ENCODE peak calls at places on chromosomes 2 and 18, in five cellular contexts. One of them, this sample, is unnamed.

GRCh38 chr2:191976436-191976835 is 129.5 kb upstream of the CAVIN2 start:
- DNase-seq in H1: no peak
- DNase-seq in SK-N-SH: no peak
- DNase-seq in GM12878: no peak
- DNase-seq in K562: no peak
- DNase-seq in this sample: no peak

GRCh38 chr2:215677466-215677865 is 241.6 kb upstream of the FN1 start:
- DNase-seq in H1: no peak
- DNase-seq in SK-N-SH: no peak
- DNase-seq in GM12878: no peak
- DNase-seq in K562: no peak
- DNase-seq in this sample: no peak

GRCh38 chr2:182949052-182949451 is 82.6 kb upstream of the FRZB start:
- DNase-seq in H1: no peak
- DNase-seq in SK-N-SH: no peak
- DNase-seq in GM12878: no peak
- DNase-seq in K562: no peak
- DNase-seq in this sample: no peak

GRCh38 chr2:216516730-216517350 is 18.2 kb downstream of the RPL37A start:
- DNase-seq in H1: no peak
- DNase-seq in SK-N-SH: peak; percentile 63
- DNase-seq in GM12878: no peak
- DNase-seq in K562: peak; percentile 49
- DNase-seq in this sample: peak; percentile 62

GRCh38 chr2:197416268-197416667 is 18.6 kb downstream of the SF3B1 start:
- DNase-seq in H1: no peak
- DNase-seq in SK-N-SH: no peak
- DNase-seq in GM12878: no peak
- DNase-seq in K562: no peak
- DNase-seq in this sample: no peak

GRCh38 chr2:172083725-172084483 is 1.4 kb upstream of the DLX1 start:
- DNase-seq in H1: peak; percentile 72
- DNase-seq in SK-N-SH: peak; percentile 30
- DNase-seq in GM12878: no peak
- DNase-seq in K562: peak; percentile 76
- DNase-seq in this sample: no peak

GRCh38 chr18:13455960-13456471 is 237.5 kb downstream of the LDLRAD4 start:
- DNase-seq in H1: no peak
- DNase-seq in SK-N-SH: no peak
- DNase-seq in GM12878: peak; percentile 32
- DNase-seq in K562: no peak
- DNase-seq in this sample: no peak

GRCh38 chr2:217402622-217403383 is 542.9 kb upstream of the TNP1 start:
- DNase-seq in H1: no peak
- DNase-seq in SK-N-SH: no peak
- DNase-seq in GM12878: no peak
- DNase-seq in K562: no peak
- DNase-seq in this sample: no peak

GRCh38 chr2:219514196-219514761 is at the start of gene ASIC4:
- DNase-seq in H1: no peak
- DNase-seq in SK-N-SH: peak; percentile 86
- DNase-seq in GM12878: no peak
- DNase-seq in K562: peak; percentile 77
- DNase-seq in this sample: no peak

GRCh38 chr18:48749768-48750167 is 201.0 kb downstream of the SMAD7 start:
- DNase-seq in H1: no peak
- DNase-seq in SK-N-SH: no peak
- DNase-seq in GM12878: no peak
- DNase-seq in K562: no peak
- DNase-seq in this sample: no peak

GRCh38 chr2:72926368-72926767 is 9.0 kb downstream of the EMX1 start:
- DNase-seq in H1: no peak
- DNase-seq in SK-N-SH: no peak
- DNase-seq in GM12878: no peak
- DNase-seq in K562: no peak
- DNase-seq in this sample: no peak

GRCh38 chr2:116435648-116436047 is 1378.8 kb upstream of the DDX18 start:
- DNase-seq in H1: no peak
- DNase-seq in SK-N-SH: no peak
- DNase-seq in GM12878: no peak
- DNase-seq in K562: no peak
- DNase-seq in this sample: no peak

GRCh38 chr2:233546774-233547173 is 19.8 kb downstream of the USP40 start:
- DNase-seq in H1: no peak
- DNase-seq in SK-N-SH: no peak
- DNase-seq in GM12878: no peak
- DNase-seq in K562: no peak
- DNase-seq in this sample: no peak

GRCh38 chr18:939167-939566 is 34.5 kb downstream of the ADCYAP1 start:
- DNase-seq in H1: no peak
- DNase-seq in SK-N-SH: no peak
- DNase-seq in GM12878: no peak
- DNase-seq in K562: no peak
- DNase-seq in this sample: no peak

GRCh38 chr18:3402962-3403585 is 46.9 kb upstream of the TGIF1 start:
- DNase-seq in H1: no peak
- DNase-seq in SK-N-SH: peak; percentile 28
- DNase-seq in GM12878: no peak
- DNase-seq in K562: no peak
- DNase-seq in this sample: no peak

GRCh38 chr2:229230911-229231310 is 40.2 kb downstream of the PID1 start:
- DNase-seq in H1: no peak
- DNase-seq in SK-N-SH: no peak
- DNase-seq in GM12878: no peak
- DNase-seq in K562: no peak
- DNase-seq in this sample: no peak

GRCh38 chr18:72197598-72197997 is 346.5 kb downstream of the CBLN2 start:
- DNase-seq in H1: no peak
- DNase-seq in SK-N-SH: no peak
- DNase-seq in GM12878: no peak
- DNase-seq in K562: no peak
- DNase-seq in this sample: no peak

GRCh38 chr2:175156534-175156933 is 11.5 kb downstream of the ATF2 start:
- DNase-seq in H1: no peak
- DNase-seq in SK-N-SH: no peak
- DNase-seq in GM12878: no peak
- DNase-seq in K562: no peak
- DNase-seq in this sample: no peak

DNA sequence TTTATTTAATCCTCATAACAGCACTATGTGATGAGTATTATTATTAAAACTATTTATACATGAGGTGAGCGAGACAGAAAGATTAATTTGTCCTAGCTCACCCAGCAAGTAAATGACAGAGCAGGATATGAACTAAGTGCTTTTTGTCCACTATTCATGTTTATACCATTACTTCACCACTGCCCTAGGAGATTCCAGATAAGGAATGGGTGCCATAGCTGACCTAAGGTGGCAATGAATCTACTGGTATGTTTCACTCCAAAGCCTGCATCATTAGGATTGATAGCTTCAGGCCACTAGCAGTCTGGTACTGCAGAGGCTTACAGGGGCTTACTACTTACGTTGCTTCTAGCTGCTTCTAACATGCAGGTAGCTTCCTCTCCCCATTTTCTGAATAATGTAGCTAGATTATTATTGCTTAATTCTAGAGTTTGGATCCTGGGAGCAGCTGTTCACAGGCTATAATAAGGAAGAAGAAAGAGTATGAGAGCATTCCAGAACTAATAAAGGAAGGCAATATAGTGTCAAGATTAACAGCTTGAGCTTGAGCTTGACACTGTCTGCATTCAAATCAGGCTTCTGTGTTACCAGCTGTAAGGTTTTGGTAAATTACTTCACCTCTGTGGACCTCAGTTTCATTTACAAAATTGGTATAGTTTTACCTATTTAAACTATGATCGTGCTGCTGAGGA is 153.7 kb downstream of the GALNT3 start:
- DNase-seq in H1: no peak
- DNase-seq in SK-N-SH: no peak
- DNase-seq in GM12878: no peak
- DNase-seq in K562: no peak
- DNase-seq in this sample: no peak
- H3K4me2 ChIP-seq in H1: no peak overlapping the region
- H3K4me2 ChIP-seq in SK-N-SH: no peak overlapping the region
- H3K4me2 ChIP-seq in GM12878: no peak overlapping the region
- H3K4me2 ChIP-seq in K562: no peak overlapping the region
- H3K4me2 ChIP-seq in this sample: no peak overlapping the region

DNA sequence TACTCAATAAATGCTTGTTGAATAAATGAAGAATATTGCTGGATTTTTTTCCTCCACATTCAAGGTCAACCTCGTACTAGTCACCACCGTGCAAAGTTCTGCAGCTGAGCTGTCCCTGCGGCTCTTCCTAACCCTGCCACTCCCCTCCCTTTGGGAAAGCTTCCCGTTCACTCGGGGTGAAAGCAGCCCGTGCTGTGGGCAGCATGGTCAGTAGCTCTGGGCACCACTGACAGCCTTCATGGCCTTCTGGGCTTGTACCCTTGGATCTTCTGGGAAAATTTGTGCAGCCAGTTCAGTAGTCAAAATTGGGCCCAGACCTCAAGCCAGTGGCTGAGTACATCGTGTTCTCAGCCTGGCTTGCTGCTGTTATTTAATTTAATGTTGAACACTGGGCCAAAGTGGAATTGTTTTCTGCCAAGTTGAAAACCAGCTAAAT is 469.2 kb upstream of the RAB12 start:
- DNase-seq in H1: no peak
- DNase-seq in SK-N-SH: no peak
- DNase-seq in GM12878: no peak
- DNase-seq in K562: no peak
- DNase-seq in this sample: no peak
- TF ChIP-seq CHD2 in H1: no peak
- TF ChIP-seq CHD2 in SK-N-SH: no peak
- TF ChIP-seq CHD2 in GM12878: no peak
- TF ChIP-seq CHD2 in K562: no peak
- TF ChIP-seq CHD2 in this sample: no peak

DNA sequence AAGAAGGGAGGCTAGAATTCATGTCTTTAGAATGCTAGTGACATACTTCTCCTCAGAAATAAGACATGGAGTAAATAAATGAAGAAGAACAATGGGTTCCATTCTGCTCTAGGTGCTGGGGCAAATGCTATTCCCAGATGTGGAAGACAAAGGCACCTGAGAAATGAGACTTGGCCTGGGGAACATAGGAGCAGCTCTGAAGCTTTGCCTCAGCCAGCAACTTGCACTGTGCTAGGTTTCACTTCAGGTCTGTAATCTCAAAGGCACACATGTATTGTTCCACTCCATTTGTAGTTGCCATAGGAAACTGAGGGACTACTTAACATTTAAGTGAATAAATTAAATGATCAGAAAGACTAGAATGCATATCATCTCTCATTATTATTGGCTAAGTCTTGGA is 538.9 kb upstream of the REG3G start:
- DNase-seq in H1: no peak
- DNase-seq in SK-N-SH: no peak
- DNase-seq in GM12878: no peak
- DNase-seq in K562: no peak
- DNase-seq in this sample: no peak
- H3K4me2 ChIP-seq in H1: no peak overlapping the region
- H3K4me2 ChIP-seq in SK-N-SH: no peak overlapping the region
- H3K4me2 ChIP-seq in GM12878: no peak overlapping the region
- H3K4me2 ChIP-seq in K562: no peak overlapping the region
- H3K4me2 ChIP-seq in this sample: no peak overlapping the region

DNA sequence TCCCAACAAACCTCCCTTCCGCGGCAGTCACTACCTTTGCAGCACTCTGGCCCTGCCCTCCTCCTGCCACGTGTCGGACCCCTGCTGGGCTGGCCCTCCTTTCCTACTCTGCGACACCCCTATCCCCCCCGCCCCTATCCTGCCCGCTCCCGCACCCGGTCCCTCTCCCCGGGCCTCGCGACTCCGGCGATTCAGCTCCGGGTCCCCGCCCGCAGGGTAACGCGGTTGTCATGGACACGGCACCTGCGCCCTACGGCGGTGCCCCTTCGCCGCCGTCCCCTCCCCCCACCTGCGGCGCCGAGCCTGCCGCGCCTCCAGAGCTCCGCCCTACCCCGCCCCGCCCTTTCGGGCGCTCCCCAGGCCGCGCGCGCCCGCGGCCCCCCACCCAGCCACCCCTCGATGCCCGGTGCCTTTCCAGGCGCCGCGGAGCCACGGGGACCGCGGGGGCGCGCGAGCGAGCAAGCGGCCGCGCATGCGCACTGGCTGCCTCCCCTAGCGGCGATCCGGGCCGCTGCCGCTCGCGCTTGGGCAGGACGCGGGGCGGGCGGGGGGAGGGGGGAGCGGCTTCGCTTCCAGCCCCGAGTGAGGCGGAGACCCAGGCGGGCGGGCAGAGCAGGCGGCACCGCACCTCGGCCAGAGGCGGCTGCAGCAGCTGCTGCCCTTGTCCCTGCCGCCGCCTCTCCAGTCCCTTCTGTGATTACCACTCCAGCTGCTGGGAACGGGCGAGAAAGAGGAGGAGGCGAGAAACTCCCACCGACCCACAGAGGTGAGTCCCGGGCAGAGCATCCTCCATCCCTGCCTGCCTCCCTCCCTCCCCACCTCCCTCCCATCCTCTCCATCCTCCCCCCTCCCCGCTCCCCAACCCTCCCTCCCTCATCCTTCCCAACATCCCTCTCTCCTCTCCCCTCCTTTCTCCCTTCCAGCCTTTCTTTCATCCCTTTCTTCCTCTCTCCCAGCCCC is at the start of gene CTNNA2:
- DNase-seq in H1: peak; percentile 89
- DNase-seq in SK-N-SH: peak; percentile 97
- DNase-seq in GM12878: no peak
- DNase-seq in K562: peak; percentile 94
- DNase-seq in this sample: peak; percentile 42
- TF ChIP-seq CHD2 in H1: peak; percentile 66
- TF ChIP-seq CHD2 in SK-N-SH: peak; percentile 14
- TF ChIP-seq CHD2 in GM12878: no peak
- TF ChIP-seq CHD2 in K562: no peak
- TF ChIP-seq CHD2 in this sample: no peak

GRCh38 chr18:36187138-36187825 is at the start of gene MOCOS:
- DNase-seq in H1: peak; percentile 94
- DNase-seq in SK-N-SH: peak; percentile 92
- DNase-seq in GM12878: no peak
- DNase-seq in K562: peak; percentile 97
- DNase-seq in this sample: peak; percentile 63

GRCh38 chr18:36187826-36188721 is 777 bp downstream of the MOCOS start:
- DNase-seq in H1: peak; percentile 87
- DNase-seq in SK-N-SH: no peak
- DNase-seq in GM12878: no peak
- DNase-seq in K562: peak; percentile 52
- DNase-seq in this sample: peak; percentile 45

GRCh38 chr18:36191286-36191685 is 4.0 kb downstream of the MOCOS start:
- DNase-seq in H1: peak; percentile 24
- DNase-seq in SK-N-SH: no peak
- DNase-seq in GM12878: no peak
- DNase-seq in K562: no peak
- DNase-seq in this sample: no peak

GRCh38 chr18:36188912-36189311 is 1.6 kb downstream of the MOCOS start:
- DNase-seq in H1: peak; percentile 45
- DNase-seq in SK-N-SH: no peak
- DNase-seq in GM12878: no peak
- DNase-seq in K562: no peak
- DNase-seq in this sample: no peak

DNA sequence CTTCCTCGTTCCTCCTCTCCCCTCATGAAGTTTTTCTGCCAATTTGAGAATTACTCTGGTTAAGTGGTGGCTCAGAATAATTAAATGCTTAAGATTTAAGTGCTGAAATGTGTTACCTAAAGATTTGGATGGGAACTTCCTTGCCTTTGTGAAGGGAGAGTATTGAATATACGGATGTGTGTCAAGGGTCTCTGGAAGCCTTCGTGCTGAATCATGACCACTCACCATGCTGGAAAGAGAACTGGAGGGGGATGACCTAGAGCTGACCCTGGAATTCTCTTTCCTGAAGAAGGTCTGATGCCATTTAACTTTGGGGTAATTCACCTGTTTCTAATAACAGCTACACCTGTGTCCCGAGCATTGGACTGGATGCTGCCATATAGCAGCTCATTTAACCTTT is 2.2 kb downstream of the MOCOS start:
- DNase-seq in H1: no peak
- DNase-seq in SK-N-SH: no peak
- DNase-seq in GM12878: no peak
- DNase-seq in K562: no peak
- DNase-seq in this sample: no peak
- H3K4me2 ChIP-seq in H1: no peak overlapping the region
- H3K4me2 ChIP-seq in SK-N-SH: no peak overlapping the region
- H3K4me2 ChIP-seq in GM12878: no peak overlapping the region
- H3K4me2 ChIP-seq in K562: no peak overlapping the region
- H3K4me2 ChIP-seq in this sample: peak overlapping the region; percentile 89